ENCODE peak calls at places on chromosomes 13 and 19, in ten cellular contexts. A is K562, Q is H1, J is GM12891, V is GM12892, U is breast epithelium, Z is suprapubic skin, H is GM23338, O is prostate gland, G is GM12878. I is an unnamed sample.

GRCh38 chr19:4354282-4354681 is 10.9 kb downstream of the MPND start:
- DNase-seq in A (no peak), Q (no peak), J (no peak), V (no peak), U (no peak), Z (no peak), H (no peak), O (no peak), G (no peak), I (no peak)

GRCh38 chr13:50277906-50278305 is 262.7 kb downstream of the KCNRG start:
- DNase-seq in A (no peak), Q (no peak), J (no peak), V (no peak), U (no peak), Z (no peak), H (no peak), O (no peak), G (no peak), I (no peak)

GRCh38 chr19:50022823-50023222 is 2.3 kb downstream of the VRK3 start:
- DNase-seq in A (no peak), Q (no peak), J (no peak), V (no peak), U (no peak), Z (no peak), H (no peak), O (no peak), G (no peak), I (no peak)

GRCh38 chr13:21548577-21548976 is 55.4 kb downstream of the MICU2 start:
- DNase-seq in A (no peak), Q (no peak), J (no peak), V (no peak), U (no peak), Z (no peak), H (no peak), O (no peak), G (no peak), I (no peak)

GRCh38 chr13:71624641-71625040 is 242.4 kb downstream of the DACH1 start:
- DNase-seq in A (no peak), Q (no peak), J (no peak), V (no peak), U (no peak), Z (no peak), H (no peak), O (no peak), G (no peak), I (no peak)

GRCh38 chr19:2783781-2784145 is 690 bp upstream of the SGTA start:
- DNase-seq in A (peak; percentile 12), Q (no peak), J (no peak), V (no peak), U (no peak), Z (no peak), H (no peak), O (no peak), G (no peak), I (no peak)

GRCh38 chr19:6801397-6802086 is 29.0 kb downstream of the VAV1 start:
- DNase-seq in A (peak; percentile 44), Q (no peak), J (peak; percentile 60), V (peak; percentile 65), U (peak; percentile 21), Z (no peak), H (peak; percentile 77), O (peak; percentile 22), G (peak; percentile 85), I (peak; percentile 96)

GRCh38 chr13:50453238-50453637 is 390.3 kb downstream of the DLEU7 start:
- DNase-seq in A (no peak), Q (no peak), J (no peak), V (no peak), U (no peak), Z (no peak), H (no peak), O (no peak), G (no peak), I (no peak)

GRCh38 chr19:34983786-34984185 is 16.3 kb upstream of the GRAMD1A start:
- DNase-seq in A (no peak), Q (no peak), J (no peak), V (no peak), U (no peak), Z (no peak), H (no peak), O (no peak), G (no peak), I (no peak)

GRCh38 chr19:30388819-30389218 is 16.6 kb downstream of the ZNF536 start:
- DNase-seq in A (no peak), Q (no peak), J (no peak), V (no peak), U (no peak), Z (peak; percentile 43), H (no peak), O (no peak), G (no peak), I (no peak)

GRCh38 chr19:16293133-16294085 is 31.2 kb upstream of the KLF2 start:
- DNase-seq in A (peak; percentile 66), Q (no peak), J (no peak), V (no peak), U (peak; percentile 62), Z (peak; percentile 87), H (no peak), O (peak; percentile 11), G (no peak), I (no peak)

GRCh38 chr13:33723772-33724435 is 94.0 kb upstream of the RFC3 start:
- DNase-seq in A (peak; percentile 59), Q (peak; percentile 39), J (no peak), V (no peak), U (peak; percentile 78), Z (no peak), H (peak; percentile 93), O (peak; percentile 84), G (peak; percentile 86), I (peak; percentile 82)
- TF ChIP-seq POLR2AphosphoS5 in A (no peak), Q (no peak), J (no peak), V (no peak), U (no peak), Z (no peak), H (no peak), O (peak; percentile 62), G (no peak), I (no peak)

GRCh38 chr19:58547323-58548312 is 3.8 kb downstream of the TRIM28 start:
- DNase-seq in A (no peak), Q (no peak), J (no peak), V (no peak), U (no peak), Z (no peak), H (no peak), O (no peak), G (no peak), I (no peak)

GRCh38 chr19:58546131-58546530 is 2.3 kb downstream of the TRIM28 start:
- DNase-seq in A (peak; percentile 27), Q (no peak), J (no peak), V (no peak), U (no peak), Z (no peak), H (no peak), O (no peak), G (no peak), I (no peak)

GRCh38 chr19:58543826-58544590 is at the start of gene TRIM28:
- DNase-seq in A (peak; percentile 97), Q (peak; percentile 91), J (peak; percentile 99), V (peak; percentile 100), U (peak; percentile 98), Z (peak; percentile 99), H (peak; percentile 98), O (peak; percentile 98), G (peak; percentile 96), I (peak; percentile 100)

GRCh38 chr19:58545286-58546068 is 1.6 kb downstream of the TRIM28 start:
- DNase-seq in A (peak; percentile 23), Q (no peak), J (no peak), V (no peak), U (no peak), Z (no peak), H (no peak), O (no peak), G (no peak), I (no peak)

DNA sequence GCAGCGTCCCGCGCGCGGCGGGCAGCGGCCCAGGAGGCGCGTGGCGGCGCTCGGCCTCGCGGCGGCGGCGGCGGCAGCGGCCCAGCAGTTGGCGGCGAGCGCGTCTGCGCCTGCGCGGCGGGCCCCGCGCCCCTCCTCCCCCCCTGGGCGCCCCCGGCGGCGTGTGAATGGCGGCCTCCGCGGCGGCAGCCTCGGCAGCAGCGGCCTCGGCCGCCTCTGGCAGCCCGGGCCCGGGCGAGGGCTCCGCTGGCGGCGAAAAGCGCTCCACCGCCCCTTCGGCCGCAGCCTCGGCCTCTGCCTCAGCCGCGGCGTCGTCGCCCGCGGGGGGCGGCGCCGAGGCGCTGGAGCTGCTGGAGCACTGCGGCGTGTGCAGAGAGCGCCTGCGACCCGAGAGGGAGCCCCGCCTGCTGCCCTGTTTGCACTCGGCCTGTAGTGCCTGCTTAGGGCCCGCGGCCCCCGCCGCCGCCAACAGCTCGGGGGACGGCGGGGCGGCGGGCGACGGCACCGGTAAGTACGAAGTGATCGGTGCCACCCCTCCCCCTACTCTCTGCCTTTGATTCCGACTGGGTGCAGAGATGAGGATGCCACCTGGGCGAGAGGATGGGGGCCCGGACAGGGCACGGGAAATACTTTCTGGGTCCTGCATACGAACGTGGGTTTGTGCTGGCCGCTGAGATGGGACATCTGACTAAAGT is 874 bp downstream of the TRIM28 start:
- DNase-seq in A (peak; percentile 79), Q (no peak), J (peak; percentile 95), V (peak; percentile 97), U (no peak), Z (no peak), H (peak; percentile 49), O (no peak), G (no peak), I (no peak)
- TF ChIP-seq POLR2AphosphoS5 in A (no peak), Q (peak; percentile 60), J (no peak), V (no peak), U (no peak), Z (no peak), H (no peak), O (no peak), G (no peak), I (no peak)

GRCh38 chr13:98524391-98524790 is 52.5 kb downstream of the STK24 start:
- DNase-seq in A (no peak), Q (no peak), J (no peak), V (no peak), U (no peak), Z (no peak), H (no peak), O (no peak), G (no peak), I (no peak)
- TF ChIP-seq POLR2AphosphoS5 in A (no peak), Q (no peak), J (no peak), V (no peak), U (no peak), Z (no peak), H (no peak), O (no peak), G (no peak), I (no peak)

GRCh38 chr19:45395524-45396388 is 9.1 kb downstream of the PPP1R13L start:
- DNase-seq in A (no peak), Q (no peak), J (no peak), V (peak; percentile 11), U (no peak), Z (no peak), H (peak; percentile 97), O (no peak), G (no peak), I (no peak)

GRCh38 chr19:45396389-45397260 is 8.2 kb downstream of the PPP1R13L start:
- DNase-seq in A (no peak), Q (no peak), J (no peak), V (peak; percentile 4), U (no peak), Z (no peak), H (no peak), O (no peak), G (no peak), I (no peak)

GRCh38 chr19:45391346-45391745 is 13.5 kb downstream of the PPP1R13L start:
- DNase-seq in A (peak; percentile 47), Q (no peak), J (no peak), V (peak; percentile 27), U (no peak), Z (no peak), H (peak; percentile 76), O (no peak), G (no peak), I (no peak)

GRCh38 chr19:45391871-45392665 is 12.8 kb downstream of the PPP1R13L start:
- DNase-seq in A (no peak), Q (no peak), J (no peak), V (peak; percentile 2), U (no peak), Z (no peak), H (no peak), O (no peak), G (no peak), I (no peak)
- TF ChIP-seq POLR2AphosphoS5 in A (no peak), Q (no peak), J (no peak), V (no peak), U (no peak), Z (no peak), H (no peak), O (no peak), G (no peak), I (no peak)